ENCODE peak calls at places on chromosomes 3 and 15, in eight cellular contexts. One of them, this sample, is unnamed.

GRCh38 chr3:171314341-171314740 is 145.9 kb downstream of the TNIK start:
- DNase-seq in spleen: no peak
- DNase-seq in cardiac muscle cell: no peak
- DNase-seq in kidney: no peak
- DNase-seq in upper lobe of right lung: no peak
- DNase-seq in aorta: no peak
- DNase-seq in ovary: no peak
- DNase-seq in body of pancreas: no peak
- DNase-seq in this sample: no peak

GRCh38 chr3:151197981-151198767 is 4.8 kb downstream of the GPR171 start:
- DNase-seq in aorta: no peak
- DNase-seq in cardiac muscle cell: no peak
- DNase-seq in body of pancreas: no peak
- DNase-seq in kidney: no peak
- DNase-seq in spleen: no peak
- DNase-seq in upper lobe of right lung: no peak
- DNase-seq in ovary: no peak
- DNase-seq in this sample: no peak

GRCh38 chr3:64039273-64039672 is 16.0 kb upstream of the PSMD6 start:
- DNase-seq in aorta: no peak
- DNase-seq in upper lobe of right lung: no peak
- DNase-seq in cardiac muscle cell: no peak
- DNase-seq in kidney: no peak
- DNase-seq in ovary: no peak
- DNase-seq in body of pancreas: no peak
- DNase-seq in spleen: no peak
- DNase-seq in this sample: no peak

GRCh38 chr3:35651456-35651855 is 12.1 kb downstream of the ARPP21 start:
- DNase-seq in aorta: no peak
- DNase-seq in cardiac muscle cell: no peak
- DNase-seq in ovary: no peak
- DNase-seq in kidney: no peak
- DNase-seq in spleen: no peak
- DNase-seq in upper lobe of right lung: no peak
- DNase-seq in body of pancreas: no peak
- DNase-seq in this sample: no peak

GRCh38 chr3:35624698-35625097 is 14.6 kb upstream of the ARPP21 start:
- DNase-seq in cardiac muscle cell: no peak
- DNase-seq in upper lobe of right lung: no peak
- DNase-seq in aorta: no peak
- DNase-seq in kidney: no peak
- DNase-seq in spleen: no peak
- DNase-seq in ovary: no peak
- DNase-seq in body of pancreas: no peak
- DNase-seq in this sample: no peak

GRCh38 chr3:185151959-185152432 is 864 bp downstream of the C3orf70 start:
- DNase-seq in kidney: no peak
- DNase-seq in cardiac muscle cell: no peak
- DNase-seq in spleen: no peak
- DNase-seq in ovary: no peak
- DNase-seq in aorta: no peak
- DNase-seq in upper lobe of right lung: no peak
- DNase-seq in body of pancreas: no peak
- DNase-seq in this sample: peak

GRCh38 chr3:175941352-175941751 is 1082.2 kb downstream of the NAALADL2 start:
- DNase-seq in ovary: no peak
- DNase-seq in spleen: no peak
- DNase-seq in body of pancreas: no peak
- DNase-seq in kidney: no peak
- DNase-seq in cardiac muscle cell: no peak
- DNase-seq in upper lobe of right lung: no peak
- DNase-seq in aorta: no peak
- DNase-seq in this sample: no peak

GRCh38 chr15:46277994-46278885 is 643.4 kb downstream of the SQOR start:
- DNase-seq in ovary: no peak
- DNase-seq in cardiac muscle cell: no peak
- DNase-seq in body of pancreas: no peak
- DNase-seq in aorta: no peak
- DNase-seq in kidney: no peak
- DNase-seq in upper lobe of right lung: no peak
- DNase-seq in spleen: no peak
- DNase-seq in this sample: no peak

GRCh38 chr3:79368403-79368802 is 399.4 kb downstream of the ROBO1 start:
- DNase-seq in cardiac muscle cell: no peak
- DNase-seq in upper lobe of right lung: no peak
- DNase-seq in kidney: no peak
- DNase-seq in spleen: no peak
- DNase-seq in aorta: no peak
- DNase-seq in ovary: no peak
- DNase-seq in body of pancreas: no peak
- DNase-seq in this sample: no peak

GRCh38 chr3:134315286-134316106 is 58.8 kb downstream of the AMOTL2 start:
- DNase-seq in spleen: peak
- DNase-seq in kidney: peak
- DNase-seq in upper lobe of right lung: no peak
- DNase-seq in cardiac muscle cell: no peak
- DNase-seq in aorta: peak
- DNase-seq in body of pancreas: no peak
- DNase-seq in ovary: peak
- DNase-seq in this sample: peak

GRCh38 chr15:99282129-99282528 is 30.8 kb downstream of the LRRC28 start:
- DNase-seq in ovary: no peak
- DNase-seq in upper lobe of right lung: no peak
- DNase-seq in aorta: no peak
- DNase-seq in spleen: no peak
- DNase-seq in kidney: no peak
- DNase-seq in body of pancreas: no peak
- DNase-seq in cardiac muscle cell: no peak
- DNase-seq in this sample: no peak

GRCh38 chr3:154040283-154040682 is 80.9 kb upstream of the ARHGEF26 start:
- DNase-seq in kidney: no peak
- DNase-seq in upper lobe of right lung: no peak
- DNase-seq in ovary: no peak
- DNase-seq in cardiac muscle cell: no peak
- DNase-seq in aorta: no peak
- DNase-seq in spleen: no peak
- DNase-seq in body of pancreas: no peak
- DNase-seq in this sample: no peak

GRCh38 chr15:42065008-42065407 is 29.4 kb downstream of the PLA2G4D start:
- DNase-seq in ovary: no peak
- DNase-seq in kidney: peak
- DNase-seq in cardiac muscle cell: no peak
- DNase-seq in aorta: no peak
- DNase-seq in upper lobe of right lung: no peak
- DNase-seq in body of pancreas: no peak
- DNase-seq in spleen: no peak
- DNase-seq in this sample: no peak

GRCh38 chr3:11651900-11652299 is 8.2 kb upstream of the VGLL4 start:
- DNase-seq in kidney: no peak
- DNase-seq in ovary: no peak
- DNase-seq in aorta: no peak
- DNase-seq in spleen: no peak
- DNase-seq in cardiac muscle cell: peak
- DNase-seq in upper lobe of right lung: no peak
- DNase-seq in body of pancreas: no peak
- DNase-seq in this sample: no peak

GRCh38 chr3:9955611-9956352 is 3.6 kb upstream of the PRRT3 start:
- DNase-seq in ovary: no peak
- DNase-seq in aorta: peak
- DNase-seq in spleen: no peak
- DNase-seq in body of pancreas: no peak
- DNase-seq in kidney: no peak
- DNase-seq in upper lobe of right lung: no peak
- DNase-seq in cardiac muscle cell: no peak
- DNase-seq in this sample: no peak

GRCh38 chr3:150062492-150062891 is 91.8 kb upstream of the PFN2 start:
- DNase-seq in spleen: no peak
- DNase-seq in upper lobe of right lung: no peak
- DNase-seq in kidney: no peak
- DNase-seq in body of pancreas: no peak
- DNase-seq in aorta: no peak
- DNase-seq in cardiac muscle cell: no peak
- DNase-seq in ovary: no peak
- DNase-seq in this sample: no peak

GRCh38 chr15:50262533-50262932 is 3.0 kb downstream of the HDC start:
- DNase-seq in spleen: no peak
- DNase-seq in ovary: no peak
- DNase-seq in upper lobe of right lung: no peak
- DNase-seq in kidney: no peak
- DNase-seq in body of pancreas: no peak
- DNase-seq in aorta: no peak
- DNase-seq in cardiac muscle cell: no peak
- DNase-seq in this sample: no peak

GRCh38 chr15:101120961-101121360 is 130.9 kb downstream of the CHSY1 start:
- DNase-seq in kidney: no peak
- DNase-seq in upper lobe of right lung: no peak
- DNase-seq in spleen: peak
- DNase-seq in cardiac muscle cell: no peak
- DNase-seq in aorta: peak
- DNase-seq in body of pancreas: no peak
- DNase-seq in ovary: no peak
- DNase-seq in this sample: no peak

DNA sequence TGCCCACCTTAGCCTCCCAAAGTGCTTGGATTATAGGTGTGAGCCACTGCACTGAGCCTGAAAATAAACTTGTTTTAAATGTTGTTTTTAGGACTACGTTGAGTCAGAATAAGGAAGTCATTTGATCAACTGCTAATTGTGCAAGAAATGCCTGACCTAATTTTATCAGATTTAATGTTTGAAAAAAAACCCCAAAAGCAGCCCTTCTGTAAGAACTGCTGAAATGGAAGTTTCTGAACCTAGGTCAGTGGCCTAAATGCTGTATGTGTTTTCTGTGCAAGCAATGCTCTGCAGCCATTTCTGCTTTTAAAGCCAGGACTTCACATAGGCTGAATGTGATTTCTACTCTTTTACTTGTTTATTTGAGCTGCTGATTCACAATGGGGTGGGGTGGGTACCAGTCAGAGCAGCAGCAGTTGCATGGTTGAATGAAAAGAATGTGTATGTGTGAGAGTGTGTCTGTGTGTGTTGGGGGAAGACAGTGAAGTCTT is 6.6 kb downstream of the GPX1 start:
- DNase-seq in cardiac muscle cell: no peak
- DNase-seq in spleen: no peak
- DNase-seq in ovary: no peak
- DNase-seq in upper lobe of right lung: no peak
- DNase-seq in body of pancreas: no peak
- DNase-seq in aorta: no peak
- DNase-seq in kidney: no peak
- DNase-seq in this sample: no peak
- H3K27ac ChIP-seq in cardiac muscle cell: no peak
- H3K27ac ChIP-seq in spleen: peak
- H3K27ac ChIP-seq in ovary: no peak
- H3K27ac ChIP-seq in upper lobe of right lung: peak
- H3K27ac ChIP-seq in body of pancreas: no peak
- H3K27ac ChIP-seq in aorta: no peak
- H3K27ac ChIP-seq in kidney: peak
- H3K27ac ChIP-seq in this sample: peak

GRCh38 chr3:193812791-193813505 is 219.9 kb downstream of the OPA1 start:
- DNase-seq in ovary: no peak
- DNase-seq in spleen: no peak
- DNase-seq in body of pancreas: peak
- DNase-seq in kidney: no peak
- DNase-seq in upper lobe of right lung: no peak
- DNase-seq in aorta: no peak
- DNase-seq in cardiac muscle cell: no peak
- DNase-seq in this sample: no peak

GRCh38 chr3:193815246-193816027 is 222.4 kb downstream of the OPA1 start:
- DNase-seq in ovary: no peak
- DNase-seq in spleen: no peak
- DNase-seq in body of pancreas: no peak
- DNase-seq in kidney: no peak
- DNase-seq in upper lobe of right lung: no peak
- DNase-seq in cardiac muscle cell: no peak
- DNase-seq in aorta: no peak
- DNase-seq in this sample: no peak

GRCh38 chr3:193814166-193814565 is 221.2 kb downstream of the OPA1 start:
- DNase-seq in upper lobe of right lung: no peak
- DNase-seq in kidney: no peak
- DNase-seq in aorta: no peak
- DNase-seq in body of pancreas: no peak
- DNase-seq in ovary: no peak
- DNase-seq in spleen: no peak
- DNase-seq in cardiac muscle cell: no peak
- DNase-seq in this sample: no peak

GRCh38 chr3:193812078-193812725 is 219.2 kb downstream of the OPA1 start:
- DNase-seq in cardiac muscle cell: no peak
- DNase-seq in body of pancreas: no peak
- DNase-seq in upper lobe of right lung: no peak
- DNase-seq in spleen: no peak
- DNase-seq in kidney: no peak
- DNase-seq in ovary: no peak
- DNase-seq in aorta: no peak
- DNase-seq in this sample: no peak

GRCh38 chr3:193813506-193813850 is 220.5 kb downstream of the OPA1 start:
- DNase-seq in cardiac muscle cell: no peak
- DNase-seq in upper lobe of right lung: no peak
- DNase-seq in kidney: no peak
- DNase-seq in spleen: no peak
- DNase-seq in aorta: no peak
- DNase-seq in ovary: no peak
- DNase-seq in body of pancreas: no peak
- DNase-seq in this sample: no peak
- H3K27ac ChIP-seq in cardiac muscle cell: no peak
- H3K27ac ChIP-seq in upper lobe of right lung: no peak
- H3K27ac ChIP-seq in kidney: peak
- H3K27ac ChIP-seq in spleen: no peak
- H3K27ac ChIP-seq in aorta: no peak
- H3K27ac ChIP-seq in ovary: no peak
- H3K27ac ChIP-seq in body of pancreas: no peak
- H3K27ac ChIP-seq in this sample: no peak

GRCh38 chr3:139541898-139542288 is 2.4 kb upstream of the RBP1 start:
- DNase-seq in kidney: no peak
- DNase-seq in cardiac muscle cell: no peak
- DNase-seq in spleen: no peak
- DNase-seq in aorta: no peak
- DNase-seq in ovary: no peak
- DNase-seq in body of pancreas: no peak
- DNase-seq in upper lobe of right lung: no peak
- DNase-seq in this sample: no peak
- H3K27ac ChIP-seq in kidney: no peak
- H3K27ac ChIP-seq in cardiac muscle cell: no peak
- H3K27ac ChIP-seq in spleen: no peak
- H3K27ac ChIP-seq in aorta: no peak
- H3K27ac ChIP-seq in ovary: peak
- H3K27ac ChIP-seq in body of pancreas: peak
- H3K27ac ChIP-seq in upper lobe of right lung: no peak
- H3K27ac ChIP-seq in this sample: no peak

GRCh38 chr3:99969133-99969532 is 145.2 kb downstream of the FILIP1L start:
- DNase-seq in ovary: no peak
- DNase-seq in body of pancreas: no peak
- DNase-seq in cardiac muscle cell: no peak
- DNase-seq in aorta: no peak
- DNase-seq in spleen: no peak
- DNase-seq in upper lobe of right lung: no peak
- DNase-seq in kidney: no peak
- DNase-seq in this sample: no peak
- H3K27ac ChIP-seq in ovary: no peak
- H3K27ac ChIP-seq in body of pancreas: no peak
- H3K27ac ChIP-seq in cardiac muscle cell: no peak
- H3K27ac ChIP-seq in aorta: no peak
- H3K27ac ChIP-seq in spleen: no peak
- H3K27ac ChIP-seq in upper lobe of right lung: no peak
- H3K27ac ChIP-seq in kidney: no peak
- H3K27ac ChIP-seq in this sample: no peak